ENCODE peak calls at places on chromosomes 13 and 19, in four cellular contexts. One of them, this sample, is unnamed.

GRCh38 chr13:99585609-99586008 is 84.3 kb downstream of the TM9SF2 start:
- DNase-seq in colonic mucosa: no peak
- DNase-seq in cardiac muscle cell: no peak
- DNase-seq in lower lobe of right lung: no peak
- DNase-seq in this sample: no peak

GRCh38 chr13:105519766-105520165 is 1015.7 kb downstream of the EFNB2 start:
- DNase-seq in colonic mucosa: no peak
- DNase-seq in cardiac muscle cell: no peak
- DNase-seq in lower lobe of right lung: no peak
- DNase-seq in this sample: no peak

GRCh38 chr13:114026128-114026880 is 52.4 kb upstream of the C13orf46 start:
- DNase-seq in colonic mucosa: no peak
- DNase-seq in cardiac muscle cell: no peak
- DNase-seq in lower lobe of right lung: no peak
- DNase-seq in this sample: no peak

GRCh38 chr19:4369888-4370260 is 26.5 kb downstream of the MPND start:
- DNase-seq in colonic mucosa: peak
- DNase-seq in cardiac muscle cell: peak
- DNase-seq in lower lobe of right lung: peak
- DNase-seq in this sample: no peak

GRCh38 chr13:26656919-26657318 is 99.4 kb downstream of the WASF3 start:
- DNase-seq in colonic mucosa: no peak
- DNase-seq in cardiac muscle cell: peak
- DNase-seq in lower lobe of right lung: no peak
- DNase-seq in this sample: no peak

GRCh38 chr19:14118165-14119051 is 846 bp upstream of the PRKACA start:
- DNase-seq in colonic mucosa: peak
- DNase-seq in cardiac muscle cell: peak
- DNase-seq in lower lobe of right lung: peak
- DNase-seq in this sample: no peak

GRCh38 chr13:38346764-38347163 is 2.9 kb upstream of the UFM1 start:
- DNase-seq in colonic mucosa: no peak
- DNase-seq in cardiac muscle cell: no peak
- DNase-seq in lower lobe of right lung: no peak
- DNase-seq in this sample: no peak

GRCh38 chr13:31747966-31748365 is 8.6 kb downstream of the RXFP2 start:
- DNase-seq in colonic mucosa: no peak
- DNase-seq in cardiac muscle cell: no peak
- DNase-seq in lower lobe of right lung: no peak
- DNase-seq in this sample: no peak

GRCh38 chr13:112703935-112704633 is 14.2 kb downstream of the ATP11A start:
- DNase-seq in colonic mucosa: no peak
- DNase-seq in cardiac muscle cell: no peak
- DNase-seq in lower lobe of right lung: no peak
- DNase-seq in this sample: no peak

GRCh38 chr19:33580026-33580644 is 41.6 kb upstream of the CHST8 start:
- DNase-seq in colonic mucosa: no peak
- DNase-seq in cardiac muscle cell: no peak
- DNase-seq in lower lobe of right lung: no peak
- DNase-seq in this sample: no peak

GRCh38 chr19:31285744-31286143 is 63.5 kb downstream of the TSHZ3 start:
- DNase-seq in colonic mucosa: no peak
- DNase-seq in cardiac muscle cell: no peak
- DNase-seq in lower lobe of right lung: no peak
- DNase-seq in this sample: peak

GRCh38 chr13:60509601-60510386 is 112.8 kb downstream of the TDRD3 start:
- DNase-seq in colonic mucosa: no peak
- DNase-seq in cardiac muscle cell: no peak
- DNase-seq in lower lobe of right lung: no peak
- DNase-seq in this sample: no peak

GRCh38 chr19:39966617-39967016 is 4.3 kb upstream of the PSMC4 start:
- DNase-seq in colonic mucosa: peak
- DNase-seq in cardiac muscle cell: no peak
- DNase-seq in lower lobe of right lung: no peak
- DNase-seq in this sample: no peak

GRCh38 chr19:45862564-45863334 is at the start of gene SYMPK:
- DNase-seq in colonic mucosa: peak
- DNase-seq in cardiac muscle cell: peak
- DNase-seq in lower lobe of right lung: peak
- DNase-seq in this sample: peak

GRCh38 chr19:44800461-44800860 is 8.4 kb upstream of the BCAM start:
- DNase-seq in colonic mucosa: peak
- DNase-seq in cardiac muscle cell: peak
- DNase-seq in lower lobe of right lung: peak
- DNase-seq in this sample: peak

GRCh38 chr19:460877-461609 is at the start of gene SHC2:
- DNase-seq in colonic mucosa: no peak
- DNase-seq in cardiac muscle cell: peak
- DNase-seq in lower lobe of right lung: no peak
- DNase-seq in this sample: no peak

GRCh38 chr13:63501702-63502101 is 2086.1 kb upstream of the PCDH20 start:
- DNase-seq in colonic mucosa: no peak
- DNase-seq in cardiac muscle cell: no peak
- DNase-seq in lower lobe of right lung: no peak
- DNase-seq in this sample: no peak

GRCh38 chr13:45674908-45675307 is 27.2 kb upstream of the CBY2 start:
- DNase-seq in colonic mucosa: no peak
- DNase-seq in cardiac muscle cell: peak
- DNase-seq in lower lobe of right lung: no peak
- DNase-seq in this sample: peak

GRCh38 chr13:106532111-106532929 is 3.1 kb downstream of the EFNB2 start:
- DNase-seq in colonic mucosa: peak
- DNase-seq in cardiac muscle cell: peak
- DNase-seq in lower lobe of right lung: no peak
- DNase-seq in this sample: no peak

GRCh38 chr13:27461940-27462584 is 11.7 kb upstream of the MTIF3 start:
- DNase-seq in colonic mucosa: no peak
- DNase-seq in cardiac muscle cell: peak
- DNase-seq in lower lobe of right lung: no peak
- DNase-seq in this sample: no peak

GRCh38 chr19:31314849-31315620 is 34.2 kb downstream of the TSHZ3 start:
- DNase-seq in colonic mucosa: no peak
- DNase-seq in cardiac muscle cell: no peak
- DNase-seq in lower lobe of right lung: no peak
- DNase-seq in this sample: no peak

GRCh38 chr13:33798023-33798422 is 19.9 kb upstream of the RFC3 start:
- DNase-seq in colonic mucosa: no peak
- DNase-seq in cardiac muscle cell: no peak
- DNase-seq in lower lobe of right lung: no peak
- DNase-seq in this sample: no peak

GRCh38 chr19:13526552-13526951 is 20.3 kb upstream of the CACNA1A start:
- DNase-seq in colonic mucosa: no peak
- DNase-seq in cardiac muscle cell: peak
- DNase-seq in lower lobe of right lung: no peak
- DNase-seq in this sample: no peak

GRCh38 chr19:41641879-41642485 is 15.1 kb upstream of the CEACAM4 start:
- DNase-seq in colonic mucosa: peak
- DNase-seq in cardiac muscle cell: peak
- DNase-seq in lower lobe of right lung: peak
- DNase-seq in this sample: no peak

GRCh38 chr13:49452725-49453457 is 8.8 kb downstream of the SETDB2 start:
- DNase-seq in colonic mucosa: no peak
- DNase-seq in cardiac muscle cell: no peak
- DNase-seq in lower lobe of right lung: no peak
- DNase-seq in this sample: no peak

GRCh38 chr19:50516456-50516855 is 2.7 kb upstream of the ASPDH start:
- DNase-seq in colonic mucosa: no peak
- DNase-seq in cardiac muscle cell: no peak
- DNase-seq in lower lobe of right lung: peak
- DNase-seq in this sample: no peak

GRCh38 chr19:4284176-4284958 is 5.3 kb downstream of the SHD start:
- DNase-seq in colonic mucosa: peak
- DNase-seq in cardiac muscle cell: peak
- DNase-seq in lower lobe of right lung: no peak
- DNase-seq in this sample: no peak

GRCh38 chr13:32134991-32135390 is 103.4 kb downstream of the FRY start:
- DNase-seq in colonic mucosa: no peak
- DNase-seq in cardiac muscle cell: no peak
- DNase-seq in lower lobe of right lung: no peak
- DNase-seq in this sample: no peak

GRCh38 chr13:20127263-20127562 is 33.6 kb downstream of the GJA3 start:
- DNase-seq in colonic mucosa: no peak
- DNase-seq in cardiac muscle cell: no peak
- DNase-seq in lower lobe of right lung: no peak
- DNase-seq in this sample: no peak

GRCh38 chr19:28445826-28446225 is 767.1 kb downstream of the UQCRFS1 start:
- DNase-seq in colonic mucosa: no peak
- DNase-seq in cardiac muscle cell: no peak
- DNase-seq in lower lobe of right lung: no peak
- DNase-seq in this sample: no peak

GRCh38 chr19:19679176-19680073 is 10.8 kb downstream of the ZNF101 start:
- DNase-seq in colonic mucosa: no peak
- DNase-seq in cardiac muscle cell: no peak
- DNase-seq in lower lobe of right lung: no peak
- DNase-seq in this sample: no peak

GRCh38 chr13:30618186-30618937 is 642 bp downstream of the USPL1 start:
- DNase-seq in colonic mucosa: no peak
- DNase-seq in cardiac muscle cell: peak
- DNase-seq in lower lobe of right lung: peak
- DNase-seq in this sample: no peak

GRCh38 chr13:33723772-33724435 is 94.0 kb upstream of the RFC3 start:
- DNase-seq in colonic mucosa: peak
- DNase-seq in cardiac muscle cell: peak
- DNase-seq in lower lobe of right lung: peak
- DNase-seq in this sample: peak

GRCh38 chr13:29925457-29925856 is 75.0 kb upstream of the UBL3 start:
- DNase-seq in colonic mucosa: peak
- DNase-seq in cardiac muscle cell: peak
- DNase-seq in lower lobe of right lung: peak
- DNase-seq in this sample: peak

GRCh38 chr19:42375415-42376176 is 14.5 kb downstream of the CNFN start:
- DNase-seq in colonic mucosa: no peak
- DNase-seq in cardiac muscle cell: no peak
- DNase-seq in lower lobe of right lung: no peak
- DNase-seq in this sample: no peak

GRCh38 chr19:2221918-2222317 is 14.2 kb downstream of the PLEKHJ1 start:
- DNase-seq in colonic mucosa: no peak
- DNase-seq in cardiac muscle cell: peak
- DNase-seq in lower lobe of right lung: no peak
- DNase-seq in this sample: no peak
- TF ChIP-seq CTCF in colonic mucosa: no peak
- TF ChIP-seq CTCF in cardiac muscle cell: peak
- TF ChIP-seq CTCF in lower lobe of right lung: peak
- TF ChIP-seq CTCF in this sample: peak

GRCh38 chr19:29843180-29844051 is 31.6 kb downstream of the CCNE1 start:
- DNase-seq in colonic mucosa: peak
- DNase-seq in cardiac muscle cell: peak
- DNase-seq in lower lobe of right lung: peak
- DNase-seq in this sample: no peak

GRCh38 chr19:29849234-29849633 is 37.4 kb downstream of the CCNE1 start:
- DNase-seq in colonic mucosa: peak
- DNase-seq in cardiac muscle cell: no peak
- DNase-seq in lower lobe of right lung: no peak
- DNase-seq in this sample: no peak

GRCh38 chr19:29844891-29845575 is 33.2 kb downstream of the CCNE1 start:
- DNase-seq in colonic mucosa: peak
- DNase-seq in cardiac muscle cell: peak
- DNase-seq in lower lobe of right lung: peak
- DNase-seq in this sample: peak

GRCh38 chr19:29842471-29843179 is 30.8 kb downstream of the CCNE1 start:
- DNase-seq in colonic mucosa: no peak
- DNase-seq in cardiac muscle cell: no peak
- DNase-seq in lower lobe of right lung: peak
- DNase-seq in this sample: no peak

GRCh38 chr19:29845576-29846176 is 33.9 kb downstream of the CCNE1 start:
- DNase-seq in colonic mucosa: peak
- DNase-seq in cardiac muscle cell: peak
- DNase-seq in lower lobe of right lung: no peak
- DNase-seq in this sample: no peak
- H3K4me3 ChIP-seq in colonic mucosa: peak
- H3K4me3 ChIP-seq in cardiac muscle cell: peak
- H3K4me3 ChIP-seq in lower lobe of right lung: peak
- H3K4me3 ChIP-seq in this sample: peak

GRCh38 chr13:72782717-72783116 is 784 bp downstream of the PIBF1 start:
- DNase-seq in colonic mucosa: no peak
- DNase-seq in cardiac muscle cell: no peak
- DNase-seq in lower lobe of right lung: no peak
- DNase-seq in this sample: no peak

DNA sequence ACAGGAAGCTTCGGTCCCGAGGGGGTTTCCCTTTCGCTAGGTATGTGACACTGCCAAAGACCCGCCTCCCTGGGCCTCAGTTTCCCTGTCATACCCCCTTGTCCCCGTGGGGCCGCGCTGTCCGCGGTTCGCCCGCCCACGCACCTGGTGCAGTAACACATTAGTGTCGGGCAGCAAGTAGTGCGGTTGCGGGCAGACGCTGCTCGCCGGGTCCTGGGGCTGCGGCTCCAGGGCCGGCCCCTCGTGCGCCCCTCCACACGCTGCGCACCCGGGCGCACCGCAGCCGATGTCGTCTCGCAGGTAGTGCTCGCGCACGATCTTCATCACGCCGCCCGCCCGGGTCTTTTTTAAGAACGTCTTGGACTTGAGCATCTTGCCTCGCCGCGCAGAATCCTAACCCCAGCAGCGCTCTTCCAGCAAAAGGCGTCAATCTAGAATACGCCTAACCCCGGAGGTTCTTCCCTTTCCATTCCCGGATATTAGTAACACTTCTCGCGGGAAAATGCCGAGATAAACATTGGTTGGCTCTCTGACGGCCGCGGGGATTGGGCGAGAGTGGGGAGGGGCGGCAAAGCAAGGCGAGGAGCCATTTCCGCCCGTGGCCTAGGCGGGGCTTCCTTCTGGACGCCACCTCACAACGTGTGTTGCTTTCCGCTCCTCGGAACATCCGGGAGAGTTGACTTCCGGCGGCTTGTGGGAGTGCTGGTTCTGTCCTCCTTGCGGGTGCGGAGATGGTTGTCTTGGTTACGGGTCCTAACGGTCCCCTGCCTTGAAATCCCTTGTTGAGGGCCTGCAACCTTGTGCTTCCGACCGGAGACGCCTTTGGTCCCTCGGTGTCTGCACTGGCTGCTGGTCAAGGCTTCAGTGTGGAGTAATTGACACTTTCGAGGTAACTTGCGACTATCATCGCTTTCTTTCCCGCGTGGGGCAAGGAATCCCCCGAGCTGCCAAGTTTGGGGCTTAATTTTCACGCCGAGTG is at the start of the genes DIS3 and PIBF1:
- DNase-seq in colonic mucosa: peak
- DNase-seq in cardiac muscle cell: peak
- DNase-seq in lower lobe of right lung: peak
- DNase-seq in this sample: peak
- TF ChIP-seq CTCF in colonic mucosa: no peak
- TF ChIP-seq CTCF in cardiac muscle cell: no peak
- TF ChIP-seq CTCF in lower lobe of right lung: no peak
- TF ChIP-seq CTCF in this sample: peak

GRCh38 chr19:58009666-58010301 is 7.2 kb upstream of the ZNF606 start:
- DNase-seq in colonic mucosa: peak
- DNase-seq in cardiac muscle cell: peak
- DNase-seq in lower lobe of right lung: peak
- DNase-seq in this sample: peak
- H3K4me3 ChIP-seq in colonic mucosa: peak
- H3K4me3 ChIP-seq in cardiac muscle cell: peak
- H3K4me3 ChIP-seq in lower lobe of right lung: peak
- H3K4me3 ChIP-seq in this sample: peak

GRCh38 chr13:109288151-109288709 is 498.2 kb downstream of the IRS2 start:
- DNase-seq in colonic mucosa: no peak
- DNase-seq in cardiac muscle cell: no peak
- DNase-seq in lower lobe of right lung: no peak
- DNase-seq in this sample: no peak
- TF ChIP-seq CTCF in colonic mucosa: no peak
- TF ChIP-seq CTCF in cardiac muscle cell: no peak
- TF ChIP-seq CTCF in lower lobe of right lung: no peak
- TF ChIP-seq CTCF in this sample: no peak